ENCODE peak calls at places on chromosomes 6 and 20, in four cellular contexts. One of them, this sample, is unnamed.

GRCh38 chr6:49333345-49334120 is 129.5 kb downstream of the MMUT start:
- DNase-seq in WERI-Rb-1: no peak
- DNase-seq in prostate gland: no peak
- DNase-seq in Right ventricle myocardium inferior: no peak
- DNase-seq in this sample: no peak

GRCh38 chr6:157823523-157824370 is 701 bp downstream of the SNX9 start:
- DNase-seq in WERI-Rb-1: peak
- DNase-seq in prostate gland: peak
- DNase-seq in Right ventricle myocardium inferior: no peak
- DNase-seq in this sample: peak

GRCh38 chr20:49948809-49949507 is 12.8 kb downstream of the RNF114 start:
- DNase-seq in WERI-Rb-1: no peak
- DNase-seq in Right ventricle myocardium inferior: no peak
- DNase-seq in prostate gland: no peak
- DNase-seq in this sample: no peak

GRCh38 chr6:97548354-97548753 is 265.3 kb upstream of the MMS22L start:
- DNase-seq in WERI-Rb-1: no peak
- DNase-seq in Right ventricle myocardium inferior: no peak
- DNase-seq in prostate gland: no peak
- DNase-seq in this sample: no peak

GRCh38 chr6:87909849-87910248 is 137.8 kb upstream of the SPACA1 start:
- DNase-seq in prostate gland: no peak
- DNase-seq in WERI-Rb-1: no peak
- DNase-seq in Right ventricle myocardium inferior: no peak
- DNase-seq in this sample: no peak

GRCh38 chr6:99745651-99746050 is 139.0 kb downstream of the PRDM13 start:
- DNase-seq in Right ventricle myocardium inferior: no peak
- DNase-seq in prostate gland: no peak
- DNase-seq in WERI-Rb-1: no peak
- DNase-seq in this sample: no peak

GRCh38 chr6:169489642-169490408 is 212.0 kb downstream of the WDR27 start:
- DNase-seq in WERI-Rb-1: peak
- DNase-seq in Right ventricle myocardium inferior: no peak
- DNase-seq in prostate gland: no peak
- DNase-seq in this sample: no peak

GRCh38 chr20:50251992-50252491 is 61.4 kb downstream of the CEBPB start:
- DNase-seq in Right ventricle myocardium inferior: no peak
- DNase-seq in WERI-Rb-1: no peak
- DNase-seq in prostate gland: no peak
- DNase-seq in this sample: no peak

GRCh38 chr6:9100869-9101575 is 665.7 kb upstream of the SLC35B3 start:
- DNase-seq in prostate gland: no peak
- DNase-seq in Right ventricle myocardium inferior: no peak
- DNase-seq in WERI-Rb-1: no peak
- DNase-seq in this sample: no peak

This sample was measured in D341Med.